ENCODE peak calls at places on chromosomes 11 and 22, in five cellular contexts. One of them, this sample, is unnamed.

GRCh38 chr11:2769779-2770555 is 70.2 kb upstream of the KCNQ1OT1 start:
- DNase-seq in activated naive CD4-positive, alpha-beta T cell treated with anti-CD3 and anti-CD28 coated beads, Interleukin-2, amount 10 ng/mL, durations not matched to agents 7 days and 5 days: peak
- DNase-seq in stimulated activated CD8-positive, alpha-beta memory T cell treated with anti-CD3 and anti-CD28 coated beads, Interleukin-15, amount 100 ng/mL, for 24 hours: no peak
- DNase-seq in T-helper 9 cell: no peak
- DNase-seq in psoas muscle: no peak
- DNase-seq in this sample: no peak

GRCh38 chr11:2109541-2110019 is 29.6 kb downstream of the IGF2 start:
- DNase-seq in activated naive CD4-positive, alpha-beta T cell treated with anti-CD3 and anti-CD28 coated beads, Interleukin-2, amount 10 ng/mL, durations not matched to agents 7 days and 5 days: no peak
- DNase-seq in stimulated activated CD8-positive, alpha-beta memory T cell treated with anti-CD3 and anti-CD28 coated beads, Interleukin-15, amount 100 ng/mL, for 24 hours: no peak
- DNase-seq in T-helper 9 cell: no peak
- DNase-seq in psoas muscle: peak
- DNase-seq in this sample: no peak

GRCh38 chr11:59669611-59670009 is 773 bp upstream of the PATL1 start:
- DNase-seq in activated naive CD4-positive, alpha-beta T cell treated with anti-CD3 and anti-CD28 coated beads, Interleukin-2, amount 10 ng/mL, durations not matched to agents 7 days and 5 days: no peak
- DNase-seq in stimulated activated CD8-positive, alpha-beta memory T cell treated with anti-CD3 and anti-CD28 coated beads, Interleukin-15, amount 100 ng/mL, for 24 hours: peak
- DNase-seq in T-helper 9 cell: no peak
- DNase-seq in psoas muscle: no peak
- DNase-seq in this sample: no peak

GRCh38 chr11:129896062-129896461 is 684 bp upstream of the NFRKB start:
- DNase-seq in activated naive CD4-positive, alpha-beta T cell treated with anti-CD3 and anti-CD28 coated beads, Interleukin-2, amount 10 ng/mL, durations not matched to agents 7 days and 5 days: no peak
- DNase-seq in stimulated activated CD8-positive, alpha-beta memory T cell treated with anti-CD3 and anti-CD28 coated beads, Interleukin-15, amount 100 ng/mL, for 24 hours: no peak
- DNase-seq in T-helper 9 cell: no peak
- DNase-seq in psoas muscle: no peak
- DNase-seq in this sample: no peak

GRCh38 chr11:65243773-65244172 is 18.0 kb upstream of the POLA2 start:
- DNase-seq in activated naive CD4-positive, alpha-beta T cell treated with anti-CD3 and anti-CD28 coated beads, Interleukin-2, amount 10 ng/mL, durations not matched to agents 7 days and 5 days: no peak
- DNase-seq in stimulated activated CD8-positive, alpha-beta memory T cell treated with anti-CD3 and anti-CD28 coated beads, Interleukin-15, amount 100 ng/mL, for 24 hours: no peak
- DNase-seq in T-helper 9 cell: no peak
- DNase-seq in psoas muscle: no peak
- DNase-seq in this sample: no peak

GRCh38 chr11:1111545-1112212 is 37.0 kb downstream of the MUC2 start:
- DNase-seq in activated naive CD4-positive, alpha-beta T cell treated with anti-CD3 and anti-CD28 coated beads, Interleukin-2, amount 10 ng/mL, durations not matched to agents 7 days and 5 days: no peak
- DNase-seq in stimulated activated CD8-positive, alpha-beta memory T cell treated with anti-CD3 and anti-CD28 coated beads, Interleukin-15, amount 100 ng/mL, for 24 hours: no peak
- DNase-seq in T-helper 9 cell: no peak
- DNase-seq in psoas muscle: peak
- DNase-seq in this sample: no peak

GRCh38 chr11:62555464-62556092 is 9.0 kb upstream of the AHNAK start:
- DNase-seq in activated naive CD4-positive, alpha-beta T cell treated with anti-CD3 and anti-CD28 coated beads, Interleukin-2, amount 10 ng/mL, durations not matched to agents 7 days and 5 days: peak
- DNase-seq in stimulated activated CD8-positive, alpha-beta memory T cell treated with anti-CD3 and anti-CD28 coated beads, Interleukin-15, amount 100 ng/mL, for 24 hours: no peak
- DNase-seq in T-helper 9 cell: peak
- DNase-seq in psoas muscle: peak
- DNase-seq in this sample: no peak

GRCh38 chr22:37639771-37640590 is 512 bp downstream of the SH3BP1 start:
- DNase-seq in activated naive CD4-positive, alpha-beta T cell treated with anti-CD3 and anti-CD28 coated beads, Interleukin-2, amount 10 ng/mL, durations not matched to agents 7 days and 5 days: peak
- DNase-seq in stimulated activated CD8-positive, alpha-beta memory T cell treated with anti-CD3 and anti-CD28 coated beads, Interleukin-15, amount 100 ng/mL, for 24 hours: no peak
- DNase-seq in T-helper 9 cell: no peak
- DNase-seq in psoas muscle: no peak
- DNase-seq in this sample: no peak

GRCh38 chr22:36165161-36165560 is 4.6 kb upstream of the APOL3 start:
- DNase-seq in activated naive CD4-positive, alpha-beta T cell treated with anti-CD3 and anti-CD28 coated beads, Interleukin-2, amount 10 ng/mL, durations not matched to agents 7 days and 5 days: no peak
- DNase-seq in stimulated activated CD8-positive, alpha-beta memory T cell treated with anti-CD3 and anti-CD28 coated beads, Interleukin-15, amount 100 ng/mL, for 24 hours: no peak
- DNase-seq in T-helper 9 cell: no peak
- DNase-seq in psoas muscle: no peak
- DNase-seq in this sample: no peak

GRCh38 chr11:67384851-67385366 is 6.9 kb upstream of the RAD9A start:
- DNase-seq in activated naive CD4-positive, alpha-beta T cell treated with anti-CD3 and anti-CD28 coated beads, Interleukin-2, amount 10 ng/mL, durations not matched to agents 7 days and 5 days: no peak
- DNase-seq in stimulated activated CD8-positive, alpha-beta memory T cell treated with anti-CD3 and anti-CD28 coated beads, Interleukin-15, amount 100 ng/mL, for 24 hours: no peak
- DNase-seq in T-helper 9 cell: no peak
- DNase-seq in psoas muscle: no peak
- DNase-seq in this sample: no peak

GRCh38 chr11:125165111-125165663 is 636 bp downstream of the PKNOX2 start:
- DNase-seq in activated naive CD4-positive, alpha-beta T cell treated with anti-CD3 and anti-CD28 coated beads, Interleukin-2, amount 10 ng/mL, durations not matched to agents 7 days and 5 days: no peak
- DNase-seq in stimulated activated CD8-positive, alpha-beta memory T cell treated with anti-CD3 and anti-CD28 coated beads, Interleukin-15, amount 100 ng/mL, for 24 hours: no peak
- DNase-seq in T-helper 9 cell: no peak
- DNase-seq in psoas muscle: peak
- DNase-seq in this sample: no peak

GRCh38 chr11:68164437-68164836 is 43.2 kb upstream of the CHKA start:
- DNase-seq in activated naive CD4-positive, alpha-beta T cell treated with anti-CD3 and anti-CD28 coated beads, Interleukin-2, amount 10 ng/mL, durations not matched to agents 7 days and 5 days: no peak
- DNase-seq in stimulated activated CD8-positive, alpha-beta memory T cell treated with anti-CD3 and anti-CD28 coated beads, Interleukin-15, amount 100 ng/mL, for 24 hours: no peak
- DNase-seq in T-helper 9 cell: no peak
- DNase-seq in psoas muscle: no peak
- DNase-seq in this sample: no peak

GRCh38 chr11:69918231-69918937 is 99.2 kb upstream of the FGF3 start:
- DNase-seq in activated naive CD4-positive, alpha-beta T cell treated with anti-CD3 and anti-CD28 coated beads, Interleukin-2, amount 10 ng/mL, durations not matched to agents 7 days and 5 days: peak
- DNase-seq in stimulated activated CD8-positive, alpha-beta memory T cell treated with anti-CD3 and anti-CD28 coated beads, Interleukin-15, amount 100 ng/mL, for 24 hours: no peak
- DNase-seq in T-helper 9 cell: no peak
- DNase-seq in psoas muscle: peak
- DNase-seq in this sample: no peak

GRCh38 chr11:15653191-15653590 is 538.5 kb downstream of the INSC start:
- DNase-seq in activated naive CD4-positive, alpha-beta T cell treated with anti-CD3 and anti-CD28 coated beads, Interleukin-2, amount 10 ng/mL, durations not matched to agents 7 days and 5 days: no peak
- DNase-seq in stimulated activated CD8-positive, alpha-beta memory T cell treated with anti-CD3 and anti-CD28 coated beads, Interleukin-15, amount 100 ng/mL, for 24 hours: no peak
- DNase-seq in T-helper 9 cell: no peak
- DNase-seq in psoas muscle: no peak
- DNase-seq in this sample: no peak

GRCh38 chr11:77418155-77418980 is 55.5 kb downstream of the PAK1 start:
- DNase-seq in activated naive CD4-positive, alpha-beta T cell treated with anti-CD3 and anti-CD28 coated beads, Interleukin-2, amount 10 ng/mL, durations not matched to agents 7 days and 5 days: no peak
- DNase-seq in stimulated activated CD8-positive, alpha-beta memory T cell treated with anti-CD3 and anti-CD28 coated beads, Interleukin-15, amount 100 ng/mL, for 24 hours: no peak
- DNase-seq in T-helper 9 cell: no peak
- DNase-seq in psoas muscle: no peak
- DNase-seq in this sample: no peak

GRCh38 chr11:130211781-130212401 is 52.3 kb downstream of the ST14 start:
- DNase-seq in activated naive CD4-positive, alpha-beta T cell treated with anti-CD3 and anti-CD28 coated beads, Interleukin-2, amount 10 ng/mL, durations not matched to agents 7 days and 5 days: no peak
- DNase-seq in stimulated activated CD8-positive, alpha-beta memory T cell treated with anti-CD3 and anti-CD28 coated beads, Interleukin-15, amount 100 ng/mL, for 24 hours: no peak
- DNase-seq in T-helper 9 cell: no peak
- DNase-seq in psoas muscle: no peak
- DNase-seq in this sample: no peak

GRCh38 chr22:39716534-39716933 is 146.0 kb downstream of the CACNA1I start:
- DNase-seq in activated naive CD4-positive, alpha-beta T cell treated with anti-CD3 and anti-CD28 coated beads, Interleukin-2, amount 10 ng/mL, durations not matched to agents 7 days and 5 days: no peak
- DNase-seq in stimulated activated CD8-positive, alpha-beta memory T cell treated with anti-CD3 and anti-CD28 coated beads, Interleukin-15, amount 100 ng/mL, for 24 hours: no peak
- DNase-seq in T-helper 9 cell: no peak
- DNase-seq in psoas muscle: no peak
- DNase-seq in this sample: no peak

GRCh38 chr11:71202966-71203365 is 49.4 kb downstream of the SHANK2 start:
- DNase-seq in activated naive CD4-positive, alpha-beta T cell treated with anti-CD3 and anti-CD28 coated beads, Interleukin-2, amount 10 ng/mL, durations not matched to agents 7 days and 5 days: no peak
- DNase-seq in stimulated activated CD8-positive, alpha-beta memory T cell treated with anti-CD3 and anti-CD28 coated beads, Interleukin-15, amount 100 ng/mL, for 24 hours: no peak
- DNase-seq in T-helper 9 cell: no peak
- DNase-seq in psoas muscle: peak
- DNase-seq in this sample: no peak

GRCh38 chr11:64534950-64535349 is 56.1 kb upstream of the SLC22A12 start:
- DNase-seq in activated naive CD4-positive, alpha-beta T cell treated with anti-CD3 and anti-CD28 coated beads, Interleukin-2, amount 10 ng/mL, durations not matched to agents 7 days and 5 days: no peak
- DNase-seq in stimulated activated CD8-positive, alpha-beta memory T cell treated with anti-CD3 and anti-CD28 coated beads, Interleukin-15, amount 100 ng/mL, for 24 hours: no peak
- DNase-seq in T-helper 9 cell: no peak
- DNase-seq in psoas muscle: no peak
- DNase-seq in this sample: no peak

GRCh38 chr11:46334211-46334610 is 13.1 kb upstream of the DGKZ start:
- DNase-seq in activated naive CD4-positive, alpha-beta T cell treated with anti-CD3 and anti-CD28 coated beads, Interleukin-2, amount 10 ng/mL, durations not matched to agents 7 days and 5 days: no peak
- DNase-seq in stimulated activated CD8-positive, alpha-beta memory T cell treated with anti-CD3 and anti-CD28 coated beads, Interleukin-15, amount 100 ng/mL, for 24 hours: no peak
- DNase-seq in T-helper 9 cell: no peak
- DNase-seq in psoas muscle: no peak
- DNase-seq in this sample: no peak

GRCh38 chr22:49075150-49075549 is 752.5 kb downstream of the BRD1 start:
- DNase-seq in activated naive CD4-positive, alpha-beta T cell treated with anti-CD3 and anti-CD28 coated beads, Interleukin-2, amount 10 ng/mL, durations not matched to agents 7 days and 5 days: no peak
- DNase-seq in stimulated activated CD8-positive, alpha-beta memory T cell treated with anti-CD3 and anti-CD28 coated beads, Interleukin-15, amount 100 ng/mL, for 24 hours: no peak
- DNase-seq in T-helper 9 cell: no peak
- DNase-seq in psoas muscle: peak
- DNase-seq in this sample: no peak